ENCODE peak calls at places on chromosome 6, in five cellular contexts. O is ascending aorta, V is epithelial cell of esophagus, Q is uterus, N is AG04449. P is an unnamed sample.
A peak's percentile ranks its signal among the peaks of the same experiment; 100 is the strongest.

GRCh38 chr6:79076160-79076559 is 1.9 kb downstream of the PHIP start:
- DNase-seq in O (no peak), V (peak; percentile 20), Q (no peak), N (no peak), P (no peak)

GRCh38 chr6:161001421-161001820 is 9.9 kb downstream of the MAP3K4 start:
- DNase-seq in O (no peak), V (peak; percentile 72), Q (no peak), N (no peak), P (no peak)

GRCh38 chr6:7697820-7698623 is 27.9 kb upstream of the BMP6 start:
- DNase-seq in O (no peak), V (peak; percentile 96), Q (no peak), N (peak; percentile 61), P (peak; percentile 61)

GRCh38 chr6:147149092-147149491 is 55.1 kb upstream of the STXBP5 start:
- DNase-seq in O (no peak), V (no peak), Q (no peak), N (no peak), P (no peak)

GRCh38 chr6:15518878-15519277 is 143.9 kb downstream of the DTNBP1 start:
- DNase-seq in O (no peak), V (no peak), Q (no peak), N (no peak), P (no peak)

GRCh38 chr6:36576573-36576972 is 17.6 kb upstream of the SRSF3 start:
- DNase-seq in O (no peak), V (no peak), Q (no peak), N (no peak), P (no peak)

GRCh38 chr6:90144928-90145520 is 151.6 kb downstream of the BACH2 start:
- DNase-seq in O (no peak), V (no peak), Q (no peak), N (no peak), P (no peak)

GRCh38 chr6:55543633-55544309 is 35.2 kb downstream of the HMGCLL1 start:
- DNase-seq in O (no peak), V (no peak), Q (no peak), N (no peak), P (no peak)

GRCh38 chr6:119978274-119978889 is 628.8 kb upstream of the MAN1A1 start:
- DNase-seq in O (no peak), V (peak; percentile 48), Q (no peak), N (no peak), P (peak; percentile 28)

GRCh38 chr6:109296971-109297372 is 85.3 kb downstream of the CD164 start:
- DNase-seq in O (no peak), V (no peak), Q (no peak), N (no peak), P (no peak)

GRCh38 chr6:4358414-4359107 is 223.2 kb upstream of the ECI2 start:
- DNase-seq in O (peak; percentile 94), V (peak; percentile 100), Q (peak; percentile 85), N (peak; percentile 99), P (peak; percentile 92)

GRCh38 chr6:73452107-73452461 is at the start of gene CGAS:
- DNase-seq in O (peak; percentile 38), V (peak; percentile 41), Q (peak; percentile 62), N (no peak), P (peak; percentile 3)

GRCh38 chr6:169695131-169695530 is 6.7 kb downstream of the WDR27 start:
- DNase-seq in O (no peak), V (no peak), Q (no peak), N (no peak), P (no peak)

GRCh38 chr6:106702451-106703110 is 73.2 kb downstream of the QRSL1 start:
- DNase-seq in O (no peak), V (no peak), Q (no peak), N (no peak), P (no peak)

GRCh38 chr6:72374864-72375263 is 247.0 kb upstream of the KCNQ5 start:
- DNase-seq in O (no peak), V (no peak), Q (no peak), N (no peak), P (no peak)

GRCh38 chr6:88848870-88849269 is 114.5 kb downstream of the RNGTT start:
- DNase-seq in O (no peak), V (no peak), Q (no peak), N (no peak), P (no peak)

GRCh38 chr6:18656506-18656905 is 269.4 kb downstream of the RNF144B start:
- DNase-seq in O (no peak), V (no peak), Q (no peak), N (no peak), P (no peak)

GRCh38 chr6:34022873-34023255 is 123.0 kb downstream of the GRM4 start:
- DNase-seq in O (no peak), V (no peak), Q (no peak), N (no peak), P (no peak)

GRCh38 chr6:34934516-34934915 is 45.5 kb downstream of the ANKS1A start:
- DNase-seq in O (peak; percentile 54), V (peak; percentile 79), Q (peak; percentile 84), N (no peak), P (peak; percentile 70)

GRCh38 chr6:169891421-169891820 is 140.0 kb downstream of the ERMARD start:
- DNase-seq in O (no peak), V (no peak), Q (no peak), N (no peak), P (no peak)

GRCh38 chr6:117600008-117600743 is 2.1 kb downstream of the GOPC start:
- DNase-seq in O (no peak), V (peak; percentile 38), Q (no peak), N (no peak), P (no peak)

GRCh38 chr6:53861543-53861942 is 66.7 kb downstream of the LRRC1 start:
- DNase-seq in O (no peak), V (peak; percentile 61), Q (no peak), N (no peak), P (no peak)

GRCh38 chr6:90187437-90188049 is 109.1 kb downstream of the BACH2 start:
- DNase-seq in O (no peak), V (no peak), Q (no peak), N (no peak), P (no peak)

GRCh38 chr6:42498473-42499128 is 46.9 kb upstream of the TRERF1 start:
- DNase-seq in O (no peak), V (no peak), Q (no peak), N (no peak), P (no peak)

GRCh38 chr6:41784581-41785171 is 2.8 kb upstream of the TOMM6 start:
- DNase-seq in O (no peak), V (peak; percentile 57), Q (no peak), N (no peak), P (no peak)

GRCh38 chr6:124792386-124792785 is 169.9 kb upstream of the RNF217 start:
- DNase-seq in O (no peak), V (peak; percentile 78), Q (no peak), N (no peak), P (no peak)

GRCh38 chr6:139262519-139263300 is 29.1 kb downstream of the TXLNB start:
- DNase-seq in O (no peak), V (peak; percentile 69), Q (no peak), N (no peak), P (no peak)

GRCh38 chr6:143397229-143398222 is 53.0 kb downstream of the ADAT2 start:
- DNase-seq in O (peak; percentile 64), V (peak; percentile 100), Q (peak; percentile 29), N (no peak), P (peak; percentile 91)

GRCh38 chr6:85401186-85402062 is 48.5 kb upstream of the NT5E start:
- DNase-seq in O (no peak), V (no peak), Q (no peak), N (no peak), P (no peak)

GRCh38 chr6:2542858-2543218 is 207.9 kb downstream of the MYLK4 start:
- DNase-seq in O (no peak), V (peak; percentile 85), Q (no peak), N (no peak), P (peak; percentile 81)
- H3K4me3 ChIP-seq in O (no peak overlapping the region), V (no peak overlapping the region), Q (no peak overlapping the region), N (no peak overlapping the region), P (no peak overlapping the region)

GRCh38 chr6:144647971-144648651 is 363.0 kb downstream of the UTRN start:
- DNase-seq in O (no peak), V (no peak), Q (no peak), N (no peak), P (no peak)
- TF ChIP-seq CTCF in O (no peak), V (no peak), Q (no peak), N (no peak), P (no peak)

DNA sequence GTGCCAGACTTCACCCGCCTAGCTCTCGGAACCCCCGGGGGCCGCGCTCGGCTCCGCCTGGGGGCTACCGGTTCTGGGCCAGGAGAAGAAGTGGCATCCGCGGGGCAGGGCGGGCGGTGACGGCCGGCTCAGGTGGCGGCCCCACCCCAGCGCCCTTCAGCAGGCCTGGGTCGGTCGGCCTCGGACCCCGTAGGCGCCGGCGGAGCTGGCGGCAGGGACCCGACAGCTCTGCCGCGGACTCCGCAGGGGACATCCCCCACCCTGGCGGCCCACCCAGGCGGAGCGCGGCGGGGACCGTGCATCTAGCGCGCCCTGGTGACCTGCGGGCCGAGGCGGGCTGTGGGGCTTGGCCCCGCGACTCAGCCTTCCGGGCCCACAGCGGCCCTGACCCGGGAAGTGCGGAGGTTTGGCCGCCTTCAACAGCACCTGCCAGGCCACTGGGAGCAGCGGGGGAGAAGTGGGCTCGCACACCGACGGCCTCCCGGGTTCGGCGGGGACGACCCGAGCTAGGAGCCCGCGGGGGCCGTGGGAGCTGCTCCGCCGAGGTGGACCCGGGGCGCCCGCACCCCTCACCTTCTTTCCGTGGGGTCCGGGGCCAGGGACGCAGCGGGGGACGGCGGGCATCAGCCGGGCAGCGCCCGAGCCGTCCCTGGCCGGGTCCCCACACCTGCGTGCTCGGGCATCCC is 87.1 kb downstream of the TMEM242 start:
- DNase-seq in O (no peak), V (no peak), Q (no peak), N (no peak), P (no peak)
- H3K4me3 ChIP-seq in O (peak overlapping the region; percentile 59), V (peak overlapping the region; percentile 44), Q (peak overlapping the region; percentile 44), N (peak overlapping the region; percentile 51), P (peak overlapping the region; percentile 47)

DNA sequence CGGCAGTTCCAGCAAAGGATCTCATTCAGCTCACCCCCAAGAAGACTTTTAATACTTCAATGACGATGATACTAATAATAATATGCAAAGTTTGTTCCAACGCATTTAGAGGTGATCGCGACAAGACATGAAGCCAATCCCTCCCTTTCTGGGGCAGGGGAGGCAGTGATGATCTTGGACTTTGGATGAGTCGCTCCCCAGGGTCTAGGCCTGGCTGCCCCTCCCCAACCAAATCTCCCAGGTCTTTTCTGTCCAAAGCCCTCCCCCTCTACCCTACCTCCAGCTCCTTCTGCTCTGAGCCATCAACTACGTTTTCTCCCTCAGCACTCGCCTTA is 33.9 kb downstream of the HLA-A start:
- DNase-seq in O (no peak), V (no peak), Q (no peak), N (no peak), P (no peak)
- TF ChIP-seq CTCF in O (no peak), V (no peak), Q (no peak), N (no peak), P (no peak)

GRCh38 chr6:100130630-100131029 is 136.6 kb upstream of the MCHR2 start:
- DNase-seq in O (no peak), V (no peak), Q (no peak), N (no peak), P (no peak)
- H3K4me3 ChIP-seq in O (no peak overlapping the region), V (no peak overlapping the region), Q (no peak overlapping the region), N (no peak overlapping the region), P (no peak overlapping the region)